ENCODE peak calls at places on chromosomes 5 and 9, in six cellular contexts. Z is Calu3, H is heart right ventricle, A is glutamatergic neuron, S is tibial artery, Q is kidney. V is an unnamed sample.
A peak's percentile ranks its signal among the peaks of the same experiment; 100 is the strongest.

GRCh38 chr5:14778789-14779070 is 92.8 kb downstream of the ANKH start:
- DNase-seq in Q (no peak), S (no peak), H (no peak), A (no peak), Z (no peak), V (no peak)

GRCh38 chr5:180156141-180156540 is 52.9 kb downstream of the RASGEF1C start:
- DNase-seq in Z (no peak), Q (no peak), S (no peak), A (peak; percentile 75), H (no peak), V (no peak)

GRCh38 chr5:146910239-146910638 is 31.7 kb upstream of the PPP2R2B start:
- DNase-seq in H (no peak), Q (no peak), Z (no peak), A (no peak), S (no peak), V (no peak)

GRCh38 chr5:23675456-23675855 is 168.0 kb downstream of the PRDM9 start:
- DNase-seq in S (no peak), Z (no peak), H (no peak), A (peak; percentile 65), Q (no peak), V (no peak)

GRCh38 chr5:99032234-99033013 is 103.6 kb upstream of the CHD1 start:
- DNase-seq in Q (no peak), Z (peak; percentile 80), S (peak; percentile 72), A (no peak), H (no peak), V (no peak)

GRCh38 chr5:12965804-12966203 is 978.7 kb downstream of the DNAH5 start:
- DNase-seq in Z (no peak), A (no peak), S (no peak), Q (no peak), H (no peak), V (no peak)

GRCh38 chr5:178398856-178399722 is 166.5 kb upstream of the PHYKPL start:
- DNase-seq in A (peak; percentile 81), Z (no peak), S (no peak), Q (peak; percentile 48), H (no peak), V (no peak)

GRCh38 chr5:76542887-76543690 is 80.1 kb downstream of the F2RL2 start:
- DNase-seq in H (no peak), Z (no peak), S (peak; percentile 32), A (no peak), Q (peak; percentile 53), V (no peak)

GRCh38 chr9:7180247-7180646 is 422.5 kb downstream of the KDM4C start:
- DNase-seq in A (no peak), S (no peak), Z (no peak), Q (no peak), H (no peak), V (no peak)

GRCh38 chr9:76891874-76892273 is 14.0 kb downstream of the PRUNE2 start:
- DNase-seq in Z (no peak), A (no peak), S (no peak), Q (no peak), H (no peak), V (no peak)

GRCh38 chr5:105849701-105850100 is 1821.0 kb downstream of the EFNA5 start:
- DNase-seq in S (no peak), H (no peak), Q (no peak), A (no peak), Z (no peak), V (no peak)

GRCh38 chr9:89274838-89275237 is 36.2 kb upstream of the CKS2 start:
- DNase-seq in H (no peak), Q (no peak), Z (no peak), S (no peak), A (no peak), V (no peak)

GRCh38 chr5:31664566-31664965 is 25.6 kb downstream of the PDZD2 start:
- DNase-seq in A (no peak), H (no peak), S (no peak), Z (peak; percentile 25), Q (no peak), V (no peak)

GRCh38 chr5:123007771-123008170 is 28.8 kb downstream of the PPIC start:
- DNase-seq in Q (no peak), H (no peak), Z (no peak), A (no peak), S (no peak), V (no peak)

GRCh38 chr9:70564464-70565190 is 150.2 kb upstream of the KLF9 start:
- DNase-seq in H (no peak), A (no peak), Q (no peak), Z (no peak), S (no peak), V (no peak)

GRCh38 chr9:34124923-34125322 is 1.6 kb downstream of the DCAF12 start:
- DNase-seq in Q (no peak), S (no peak), H (no peak), Z (no peak), A (no peak), V (no peak)

GRCh38 chr9:95422650-95423049 is 94.1 kb downstream of the PTCH1 start:
- DNase-seq in S (no peak), Q (no peak), A (no peak), Z (no peak), H (no peak), V (no peak)

GRCh38 chr5:149181702-149182101 is 40.4 kb downstream of the ABLIM3 start:
- DNase-seq in S (no peak), Q (no peak), A (no peak), Z (no peak), H (no peak), V (no peak)

GRCh38 chr5:51109786-51110410 is 273.4 kb upstream of the ISL1 start:
- DNase-seq in Q (no peak), S (no peak), Z (no peak), H (no peak), A (no peak), V (no peak)

GRCh38 chr9:31272456-31273295 is 1111.8 kb upstream of the ACO1 start:
- DNase-seq in Q (no peak), Z (peak; percentile 44), A (no peak), H (no peak), S (no peak), V (no peak)

GRCh38 chr9:96068511-96068910 is 193.0 kb downstream of the ERCC6L2 start:
- DNase-seq in Q (no peak), H (no peak), Z (no peak), S (peak; percentile 39), A (no peak), V (no peak)

GRCh38 chr5:150307617-150308426 is 5.1 kb upstream of the ARSI start:
- DNase-seq in S (no peak), H (no peak), Z (peak; percentile 40), Q (no peak), A (no peak), V (no peak)

GRCh38 chr5:32018476-32019436 is 155.4 kb downstream of the GOLPH3 start:
- DNase-seq in A (no peak), S (no peak), H (no peak), Z (no peak), Q (no peak), V (no peak)

GRCh38 chr9:22044583-22044982 is 35.5 kb upstream of the CDKN2B start:
- DNase-seq in Q (no peak), Z (no peak), A (no peak), H (no peak), S (no peak), V (no peak)

GRCh38 chr5:21687621-21688020 is 1165.5 kb downstream of the CDH12 start:
- DNase-seq in S (no peak), H (no peak), Z (no peak), Q (no peak), A (no peak), V (no peak)

GRCh38 chr9:87070331-87070730 is 123.0 kb upstream of the GAS1 start:
- DNase-seq in S (no peak), H (no peak), Z (no peak), A (no peak), Q (no peak), V (no peak)

GRCh38 chr5:93476211-93476851 is 104.7 kb downstream of the NR2F1-AS1 start:
- DNase-seq in H (no peak), Q (no peak), Z (no peak), A (no peak), S (no peak), V (no peak)

GRCh38 chr9:72205513-72205912 is 56.3 kb downstream of the GDA start:
- DNase-seq in Q (no peak), H (no peak), S (no peak), Z (no peak), A (no peak), V (no peak)
- TF ChIP-seq CTCF in Q (no peak), H (no peak), S (no peak), Z (no peak), A (no peak), V (no peak)

DNA sequence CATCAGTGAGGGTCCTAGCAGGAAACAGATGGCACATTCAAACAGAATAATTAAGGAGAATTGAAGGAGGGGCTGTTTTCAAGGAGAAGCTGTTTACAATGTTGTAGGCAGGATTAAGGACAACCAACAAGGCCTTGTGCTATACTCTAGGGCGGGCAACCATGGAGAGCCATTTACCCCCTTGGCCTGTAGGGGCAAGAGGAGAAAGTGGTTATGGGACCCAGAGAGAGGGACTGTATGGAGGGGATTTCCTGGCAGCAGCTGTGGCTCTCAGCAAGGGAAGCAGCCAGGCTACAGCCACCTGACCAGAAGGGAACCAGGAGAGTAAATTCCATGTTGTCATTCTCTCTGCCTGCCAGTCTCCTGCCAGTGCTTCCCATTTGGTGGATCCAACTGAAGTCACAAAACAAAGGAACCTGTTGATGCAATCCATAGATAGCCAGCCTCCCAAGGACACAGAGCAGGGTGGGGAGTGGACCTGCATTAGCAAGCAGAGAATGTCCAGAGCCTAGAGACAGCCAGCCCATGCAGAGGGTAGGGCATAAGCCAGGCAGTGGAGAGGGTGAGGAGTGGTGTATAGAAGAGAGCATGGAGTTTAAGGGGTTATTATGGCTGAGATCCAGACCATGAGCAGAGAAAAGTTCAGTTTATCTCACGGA is 38.3 kb downstream of the PAPPA start:
- DNase-seq in Z (no peak), H (no peak), A (no peak), S (no peak), Q (no peak), V (no peak)
- TF ChIP-seq CTCF in Z (no peak), H (no peak), A (no peak), S (no peak), Q (no peak), V (no peak)

DNA sequence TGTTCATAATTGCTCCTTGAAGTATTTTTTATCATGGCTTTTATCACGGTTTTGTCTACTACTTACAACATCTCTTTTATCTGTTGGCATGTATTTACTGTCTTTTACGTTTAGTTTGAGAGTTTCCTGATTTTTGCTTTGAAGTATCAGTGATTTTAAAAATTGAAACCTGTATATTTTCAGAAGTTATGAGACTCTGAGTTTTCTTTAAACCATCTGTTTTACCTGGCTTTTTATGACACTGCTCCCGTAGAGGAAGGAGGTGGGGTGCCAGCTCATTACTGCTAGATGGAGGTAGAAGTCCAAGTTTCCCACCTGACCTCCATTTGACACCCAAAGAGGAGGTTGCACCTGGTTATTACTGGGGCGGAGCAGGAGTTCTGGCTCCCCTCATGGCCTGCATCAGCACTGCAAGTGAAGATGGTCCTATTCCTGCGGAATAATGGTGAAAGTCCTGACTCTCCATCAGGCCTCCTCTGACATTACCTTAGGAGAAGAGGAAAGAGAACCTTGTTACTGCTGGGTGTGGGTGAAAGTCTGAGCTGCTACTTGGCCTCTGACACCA is 10.0 kb upstream of the ZNF131 start:
- DNase-seq in H (no peak), S (no peak), A (peak; percentile 22), Q (no peak), Z (peak; percentile 46), V (no peak)
- TF ChIP-seq CTCF in H (no peak), S (no peak), A (peak; percentile 36), Q (no peak), Z (peak; percentile 44), V (no peak)

GRCh38 chr9:93134018-93134739 is at the start of gene NINJ1:
- DNase-seq in S (peak; percentile 64), H (peak; percentile 78), Q (peak; percentile 91), Z (peak; percentile 64), A (peak; percentile 73), V (no peak)
- TF ChIP-seq CTCF in S (no peak), H (no peak), Q (no peak), Z (no peak), A (no peak), V (peak; percentile 16)

GRCh38 chr5:90421136-90421535 is 11.6 kb upstream of the CETN3 start:
- DNase-seq in S (no peak), Q (no peak), Z (peak; percentile 44), A (peak; percentile 19), H (no peak), V (no peak)
- TF ChIP-seq CTCF in S (no peak), Q (peak; percentile 16), Z (no peak), A (no peak), H (peak; percentile 7), V (no peak)

V was measured in thoracic aorta.